ENCODE peak calls at places on chromosome 1, in seven cellular contexts. M, Q, C, N, S, K and E are unnamed samples.

GRCh38 chr1:64936958-64937357 is 29.4 kb downstream of the JAK1 start:
- DNase-seq in C (no peak), N (no peak), S (no peak), Q (no peak), M (no peak), K (no peak), E (no peak)

GRCh38 chr1:12565094-12565965 is 52.7 kb downstream of the DHRS3 start:
- DNase-seq in N (no peak), Q (no peak), K (no peak), C (no peak), S (no peak), M (no peak), E (no peak)

GRCh38 chr1:231954751-231955150 is 328.2 kb downstream of the DISC1 start:
- DNase-seq in C (no peak), K (no peak), S (no peak), M (no peak), Q (no peak), N (no peak), E (no peak)

GRCh38 chr1:14182801-14183200 is 415.7 kb upstream of the KAZN start:
- DNase-seq in S (no peak), M (no peak), K (no peak), Q (no peak), C (no peak), N (no peak), E (no peak)

GRCh38 chr1:212485895-212486590 is 53.3 kb downstream of the NENF start:
- DNase-seq in S (no peak), Q (peak), N (no peak), M (peak), C (no peak), K (no peak), E (no peak)

GRCh38 chr1:223678841-223679240 is 13.3 kb upstream of the CAPN8 start:
- DNase-seq in K (no peak), C (no peak), M (no peak), N (no peak), S (no peak), Q (no peak), E (no peak)

GRCh38 chr1:91797164-91797563 is 88.8 kb downstream of the TGFBR3 start:
- DNase-seq in M (no peak), K (no peak), C (no peak), S (no peak), N (no peak), Q (no peak), E (no peak)

GRCh38 chr1:246618240-246618639 is 52.0 kb downstream of the CNST start:
- DNase-seq in M (no peak), K (no peak), N (no peak), C (no peak), Q (no peak), S (no peak), E (no peak)

GRCh38 chr1:27508139-27508665 is 18.2 kb upstream of the WASF2 start:
- DNase-seq in Q (no peak), M (no peak), C (no peak), S (no peak), N (no peak), K (no peak), E (no peak)

GRCh38 chr1:13807213-13807612 is 107.2 kb downstream of the PRDM2 start:
- DNase-seq in K (peak), S (no peak), C (no peak), M (no peak), N (no peak), Q (no peak), E (peak)